ENCODE peak calls at places on chromosome 1, in five cellular contexts. Y is HCT116, B is body of pancreas, J is A549, F is heart left ventricle. L is an unnamed sample.

GRCh38 chr1:231423648-231424047 is 1.6 kb upstream of the EGLN1 start:
- DNase-seq in Y (no peak), B (no peak), J (no peak), F (no peak), L (no peak)

GRCh38 chr1:9827558-9828185 is 3.9 kb upstream of the CLSTN1 start:
- DNase-seq in Y (no peak), B (no peak), J (peak), F (peak), L (no peak)

GRCh38 chr1:206445116-206445515 is 25.2 kb upstream of the IKBKE start:
- DNase-seq in Y (no peak), B (peak), J (no peak), F (peak), L (no peak)

GRCh38 chr1:9700340-9700739 is 48.8 kb downstream of the PIK3CD start:
- DNase-seq in Y (peak), B (no peak), J (peak), F (no peak), L (peak)

GRCh38 chr1:156860639-156861423 is at the start of gene NTRK1:
- DNase-seq in Y (no peak), B (no peak), J (peak), F (no peak), L (peak)

GRCh38 chr1:173149887-173150286 is 57.2 kb downstream of the TNFSF4 start:
- DNase-seq in Y (no peak), B (no peak), J (peak), F (no peak), L (no peak)

GRCh38 chr1:228488818-228489674 is 1.9 kb downstream of the RNF187 start:
- DNase-seq in Y (no peak), B (no peak), J (no peak), F (no peak), L (no peak)

GRCh38 chr1:103461171-103462105 is 64.1 kb upstream of the RNPC3 start:
- DNase-seq in Y (peak), B (no peak), J (peak), F (no peak), L (no peak)

GRCh38 chr1:59007820-59008598 is 224.2 kb upstream of the JUN start:
- DNase-seq in Y (no peak), B (no peak), J (no peak), F (no peak), L (no peak)

GRCh38 chr1:215887618-215888017 is 320.5 kb downstream of the KCTD3 start:
- DNase-seq in Y (no peak), B (no peak), J (no peak), F (no peak), L (no peak)

GRCh38 chr1:107804746-107805145 is 160.2 kb downstream of the VAV3 start:
- DNase-seq in Y (no peak), B (no peak), J (no peak), F (no peak), L (no peak)

GRCh38 chr1:4177425-4178150 is 277.5 kb upstream of the C1orf174 start:
- DNase-seq in Y (no peak), B (no peak), J (no peak), F (no peak), L (no peak)

GRCh38 chr1:178571807-178572206 is 58.9 kb downstream of the TEX35 start:
- DNase-seq in Y (no peak), B (no peak), J (no peak), F (no peak), L (no peak)

GRCh38 chr1:235093013-235093618 is 35.5 kb downstream of the TOMM20 start:
- DNase-seq in Y (no peak), B (peak), J (peak), F (peak), L (no peak)

GRCh38 chr1:12600880-12601633 is 17.0 kb downstream of the DHRS3 start:
- DNase-seq in Y (no peak), B (peak), J (peak), F (peak), L (no peak)

GRCh38 chr1:25572708-25573590 is 29.5 kb downstream of the LDLRAP1 start:
- DNase-seq in Y (no peak), B (peak), J (peak), F (peak), L (peak)

DNA sequence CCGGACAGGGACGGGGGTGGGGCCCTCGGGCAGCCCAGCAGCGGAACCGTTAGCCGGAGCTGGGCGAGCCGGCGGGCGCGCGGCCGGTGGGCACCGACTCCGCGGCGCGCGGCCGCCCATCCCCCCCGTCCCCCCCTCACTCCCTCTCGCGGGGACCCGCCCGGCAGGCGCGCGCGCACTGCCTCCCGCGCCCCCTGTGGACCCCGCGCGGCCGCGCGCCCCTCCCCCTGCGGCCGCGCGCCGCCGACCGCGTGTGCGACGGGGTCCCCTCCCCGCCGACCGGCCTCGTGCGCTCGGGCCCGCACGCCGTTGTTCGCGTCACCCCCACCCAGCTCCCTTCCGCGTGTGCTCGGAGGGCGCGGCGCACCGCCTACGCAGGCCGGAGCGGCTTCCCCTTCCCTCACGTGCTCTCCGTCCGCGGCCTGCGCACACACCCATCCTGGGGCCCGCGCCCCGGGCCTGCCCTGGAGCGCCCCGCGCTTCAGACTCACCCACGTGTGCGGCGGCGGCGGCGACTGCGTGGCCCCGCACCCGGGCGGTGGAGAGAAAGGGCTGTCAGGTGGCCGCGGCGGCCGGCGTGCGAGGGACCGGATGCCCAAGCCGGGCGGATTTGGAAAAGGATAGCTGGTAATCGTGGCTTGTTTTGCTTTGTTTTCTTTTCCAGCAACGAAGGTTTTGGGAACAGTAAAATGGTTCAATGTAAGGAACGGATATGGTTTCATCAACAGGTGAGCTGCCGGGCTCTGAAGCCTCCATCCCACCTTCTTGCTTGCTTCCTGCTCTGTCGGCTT is 716 bp downstream of the YBX1 start:
- DNase-seq in Y (peak), B (peak), J (peak), F (peak), L (peak)
- TF ChIP-seq POLR2A in Y (no peak), B (no peak), J (no peak), F (no peak), L (peak)

DNA sequence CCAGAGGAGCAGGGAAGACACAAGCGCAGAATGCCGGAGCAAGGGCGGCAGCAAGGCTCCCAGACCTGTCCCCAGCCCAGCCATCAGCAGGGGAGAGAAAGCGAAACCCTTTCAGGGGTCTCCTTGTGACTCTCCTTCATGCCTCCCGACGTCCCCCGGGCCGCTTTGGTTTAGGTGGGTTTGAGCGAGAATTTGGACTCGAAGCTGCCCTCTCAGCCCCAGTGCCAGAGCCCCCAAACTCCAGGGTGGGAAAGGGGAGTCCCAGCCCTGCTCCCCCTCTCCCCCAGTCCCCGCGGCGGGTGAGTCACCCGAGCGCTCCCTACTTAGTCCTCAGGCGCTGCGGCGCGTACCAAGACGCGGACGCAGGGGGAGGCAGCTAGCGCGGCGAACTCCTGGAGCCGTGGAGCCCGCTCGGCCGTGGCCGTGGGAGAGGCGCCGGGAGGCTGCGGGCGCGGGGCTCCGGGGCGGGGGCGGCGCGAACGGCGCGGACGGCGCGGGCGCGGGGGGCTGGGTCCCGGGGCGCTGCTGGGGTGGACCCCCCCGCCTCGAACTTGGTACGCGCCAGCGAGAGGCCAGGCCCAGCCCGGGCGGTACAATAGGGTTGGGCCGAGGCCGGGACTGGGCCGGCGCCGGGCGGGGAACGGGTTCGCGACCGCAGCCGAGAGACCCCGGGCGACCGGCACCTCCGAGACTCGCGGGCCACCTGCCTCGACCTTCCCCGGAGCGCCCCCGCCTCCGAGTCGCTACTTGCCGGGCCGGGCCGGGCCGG is at the start of gene MAP7D1:
- DNase-seq in Y (no peak), B (peak), J (peak), F (peak), L (peak)
- TF ChIP-seq POLR2A in Y (peak), B (peak), J (peak), F (peak), L (peak)

DNA sequence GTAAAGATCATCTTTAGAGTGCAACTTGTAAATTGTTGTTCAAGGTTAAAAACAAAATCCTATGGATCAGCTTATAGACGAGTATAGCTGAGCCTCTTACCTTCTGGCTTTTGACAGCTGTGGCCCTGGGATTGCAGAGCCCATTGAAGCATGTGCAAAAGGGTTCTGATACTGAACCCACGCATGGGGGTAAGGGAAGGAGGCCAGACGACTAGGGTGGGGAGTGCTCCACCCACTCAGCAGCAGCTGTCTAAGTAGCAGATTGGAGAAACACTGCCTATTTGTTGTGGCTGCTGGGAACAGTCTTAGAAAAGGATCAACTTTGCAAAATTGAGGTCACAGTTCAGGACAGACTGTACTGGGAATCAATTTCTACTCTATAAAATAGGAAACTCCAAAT is 16.1 kb downstream of the CD101 start:
- DNase-seq in Y (no peak), B (no peak), J (no peak), F (peak), L (no peak)
- TF ChIP-seq POLR2A in Y (no peak), B (no peak), J (no peak), F (no peak), L (no peak)

GRCh38 chr1:248849152-248849551 is 9.7 kb downstream of the ZNF692 start:
- DNase-seq in Y (no peak), B (no peak), J (no peak), F (no peak), L (no peak)
- TF ChIP-seq POLR2A in Y (no peak), B (no peak), J (no peak), F (no peak), L (no peak)

DNA sequence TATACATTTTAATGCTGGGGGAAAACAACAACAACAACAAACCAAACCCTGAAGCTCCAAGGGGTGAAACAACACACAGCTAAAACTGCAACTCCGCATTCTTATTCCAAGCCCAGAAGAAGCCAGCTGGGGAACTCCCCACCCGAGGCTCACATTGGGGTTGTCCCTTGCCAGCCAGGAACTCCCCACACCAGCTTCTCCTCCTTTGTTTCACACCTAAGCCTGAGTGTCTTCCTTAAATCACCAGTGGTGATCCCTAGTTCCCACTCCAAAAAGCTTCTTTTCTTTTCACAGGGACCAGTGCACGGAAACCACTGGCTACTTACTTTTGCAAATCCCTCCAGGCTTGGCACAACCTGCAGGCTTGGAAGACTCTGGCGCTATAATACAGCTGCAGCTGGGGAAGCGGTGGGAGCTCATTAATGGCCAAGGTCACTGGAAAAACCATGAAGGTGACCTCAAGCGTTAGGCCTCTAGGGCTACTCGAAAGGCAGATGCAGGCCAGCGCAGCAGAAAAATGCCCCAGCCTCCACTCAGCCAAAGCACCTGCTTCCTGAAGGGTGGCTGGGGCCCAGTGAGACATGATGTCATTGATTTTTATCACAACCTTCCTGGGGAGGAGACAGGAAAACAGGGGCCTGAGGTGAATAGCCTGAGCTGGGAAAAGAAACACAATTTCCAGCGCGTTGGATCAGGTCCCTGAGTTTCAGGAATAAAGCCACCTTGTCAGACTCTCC is 40.1 kb downstream of the TLR5 start:
- DNase-seq in Y (no peak), B (peak), J (no peak), F (peak), L (no peak)
- TF ChIP-seq POLR2A in Y (no peak), B (no peak), J (no peak), F (peak), L (no peak)

GRCh38 chr1:40939320-40940059 is 40.0 kb upstream of the CTPS1 start:
- DNase-seq in Y (no peak), B (peak), J (no peak), F (no peak), L (no peak)
- TF ChIP-seq POLR2A in Y (no peak), B (no peak), J (no peak), F (no peak), L (no peak)

L was measured in H54.